ENCODE peak calls at places on chromosome 7, in six cellular contexts. Q is dermis blood vessel endothelial cell; S is RPMI8226; Y is epithelial cell of prostate; A is NCI-H446; R is stimulated activated CD4-positive, alpha-beta T cell treated with anti-CD3 and anti-CD28 coated beads, TNF-alpha, amount 100 ng/mL, for 48 hours. O is an unnamed sample.

GRCh38 chr7:94336009-94336408 is 58.7 kb upstream of the COL1A2 start:
- DNase-seq in S (peak; percentile 4), A (no peak), Y (peak; percentile 12), R (no peak), Q (no peak), O (no peak)

GRCh38 chr7:44962483-44963251 is 16.1 kb downstream of the MYO1G start:
- DNase-seq in Y (no peak), Q (peak; percentile 46), S (no peak), A (no peak), R (no peak), O (no peak)

GRCh38 chr7:35875292-35875691 is 74.4 kb downstream of the SEPTIN7 start:
- DNase-seq in Y (no peak), Q (peak; percentile 42), A (no peak), S (no peak), R (no peak), O (no peak)

GRCh38 chr7:107196834-107197610 is 28.2 kb downstream of the HBP1 start:
- DNase-seq in Q (no peak), S (no peak), A (no peak), R (no peak), Y (no peak), O (no peak)

GRCh38 chr7:138741453-138741735 is 40.2 kb upstream of the SVOPL start:
- DNase-seq in S (no peak), A (no peak), Q (no peak), R (no peak), Y (no peak), O (no peak)

GRCh38 chr7:74606101-74606908 is 51.2 kb upstream of the GTF2I start:
- DNase-seq in Y (no peak), R (no peak), S (peak; percentile 69), A (peak; percentile 3), Q (peak; percentile 37), O (peak; percentile 21)

GRCh38 chr7:68820321-68820720 is 778.0 kb upstream of the AUTS2 start:
- DNase-seq in Q (no peak), S (no peak), R (no peak), A (no peak), Y (no peak), O (no peak)

GRCh38 chr7:144032985-144033384 is 15.8 kb upstream of the OR2A5 start:
- DNase-seq in Q (no peak), A (no peak), R (no peak), S (no peak), Y (no peak), O (no peak)

GRCh38 chr7:98210513-98211220 is 572 bp upstream of the BHLHA15 start:
- DNase-seq in R (no peak), Y (no peak), S (no peak), A (no peak), Q (no peak), O (no peak)